ENCODE peak calls at places on chromosomes 4 and X, in ten cellular contexts. U is Caco-2, Z is heart right ventricle, L is HepG2, X is breast epithelium, Y is tibial artery, H is osteoblast, I is cardiac muscle cell, T is PC-9, G is fibroblast of lung. F is an unnamed sample. For H3K27me3, the result is how much of the 10 kb centered on the place peaks cover.

GRCh38 chr4:47442980-47443379 is 20.5 kb downstream of the COMMD8 start:
- DNase-seq in U (no peak), Z (no peak), L (no peak), X (no peak), Y (peak), H (no peak), I (no peak), T (no peak), G (no peak), F (no peak)

GRCh38 chrX:72272868-72273267 is 4.2 kb downstream of the RPS4X start:
- DNase-seq in U (no peak), Z (no peak), L (no peak), X (no peak), Y (no peak), H (no peak), I (no peak), T (peak), G (peak), F (no peak)

GRCh38 chr4:186823989-186824388 is 100.3 kb upstream of the FAT1 start:
- DNase-seq in U (no peak), Z (no peak), L (peak), X (no peak), Y (no peak), H (no peak), I (no peak), T (no peak), G (peak), F (no peak)

GRCh38 chrX:103688949-103689348 is 2.5 kb upstream of the MORF4L2 start:
- DNase-seq in U (no peak), Z (no peak), L (peak), X (no peak), Y (no peak), H (no peak), I (peak), T (no peak), G (peak), F (no peak)

GRCh38 chrX:149131780-149132179 is 373.3 kb downstream of the IDS start:
- DNase-seq in U (no peak), Z (no peak), L (no peak), X (no peak), Y (no peak), H (no peak), I (no peak), T (no peak), G (peak), F (no peak)

GRCh38 chrX:103919336-103919682 is 43.1 kb upstream of the TMSB15B start:
- DNase-seq in U (peak), Z (no peak), L (no peak), X (no peak), Y (no peak), H (peak), I (no peak), T (no peak), G (peak), F (no peak)

GRCh38 chr4:183515411-183515810 is 10.6 kb downstream of the ING2 start:
- DNase-seq in U (no peak), Z (no peak), L (no peak), X (no peak), Y (no peak), H (no peak), I (no peak), T (no peak), G (peak), F (no peak)

GRCh38 chr4:10115271-10115656 is 1.3 kb downstream of the WDR1 start:
- DNase-seq in U (no peak), Z (no peak), L (peak), X (no peak), Y (no peak), H (peak), I (no peak), T (no peak), G (peak), F (no peak)

GRCh38 chrX:63686878-63687714 is 97.9 kb downstream of the ARHGEF9 start:
- DNase-seq in U (peak), Z (no peak), L (peak), X (no peak), Y (no peak), H (peak), I (peak), T (peak), G (peak), F (peak)

GRCh38 chr4:1112174-1112820 is 1.1 kb downstream of the RNF212 start:
- DNase-seq in U (no peak), Z (no peak), L (no peak), X (no peak), Y (no peak), H (no peak), I (no peak), T (no peak), G (no peak), F (no peak)

GRCh38 chrX:51803833-51804232 is 60.6 kb downstream of the GSPT2 start:
- DNase-seq in U (no peak), Z (no peak), L (no peak), X (no peak), Y (no peak), H (no peak), I (no peak), T (no peak), G (no peak), F (no peak)

GRCh38 chrX:51802917-51803688 is 59.9 kb downstream of the GSPT2 start:
- DNase-seq in U (peak), Z (peak), L (peak), X (no peak), Y (no peak), H (no peak), I (peak), T (peak), G (peak), F (peak)

GRCh38 chrX:51804741-51805140 is 61.5 kb downstream of the GSPT2 start:
- DNase-seq in U (no peak), Z (no peak), L (no peak), X (no peak), Y (no peak), H (no peak), I (no peak), T (no peak), G (no peak), F (no peak)
- H3K4me3 ChIP-seq in U (no peak), Z (no peak), L (no peak), X (no peak), Y (no peak), H (no peak), I (no peak), T (no peak), G (no peak), F (no peak)

DNA sequence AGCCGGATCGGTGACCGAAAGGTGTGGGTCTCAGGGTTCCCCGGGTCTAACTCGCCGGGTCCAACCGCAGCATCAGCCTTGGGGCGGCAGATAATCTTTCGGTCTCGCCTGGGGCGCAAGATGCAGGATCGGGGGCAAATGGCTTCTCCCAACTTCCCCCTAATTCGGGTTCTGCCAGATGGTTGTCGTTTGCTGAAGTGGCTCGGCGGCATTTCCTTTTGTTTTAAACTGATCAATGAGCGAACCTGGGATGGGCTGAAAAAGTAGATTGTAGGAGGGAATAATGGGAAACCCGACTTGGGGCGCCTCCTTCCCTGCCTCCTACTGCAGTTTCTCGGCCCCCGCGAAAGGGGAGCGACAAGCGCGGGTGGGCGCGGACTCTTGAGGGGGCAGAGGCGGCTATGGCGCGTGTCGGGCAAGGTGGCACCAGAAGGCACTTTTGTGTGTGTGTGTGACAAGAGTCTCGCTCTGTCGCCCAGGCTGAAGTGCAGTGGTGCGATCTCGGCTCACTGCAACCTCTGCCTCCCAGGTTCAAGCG is 3.1 kb downstream of the PDGFRA start:
- DNase-seq in U (no peak), Z (no peak), L (no peak), X (peak), Y (no peak), H (peak), I (peak), T (no peak), G (peak), F (no peak)
- H3K27me3 ChIP-seq in U (under half), Z (half or more), L (half or more), X (under half), Y (under half), H (under half), I (under half), T (under half), G (under half), F (under half)

DNA sequence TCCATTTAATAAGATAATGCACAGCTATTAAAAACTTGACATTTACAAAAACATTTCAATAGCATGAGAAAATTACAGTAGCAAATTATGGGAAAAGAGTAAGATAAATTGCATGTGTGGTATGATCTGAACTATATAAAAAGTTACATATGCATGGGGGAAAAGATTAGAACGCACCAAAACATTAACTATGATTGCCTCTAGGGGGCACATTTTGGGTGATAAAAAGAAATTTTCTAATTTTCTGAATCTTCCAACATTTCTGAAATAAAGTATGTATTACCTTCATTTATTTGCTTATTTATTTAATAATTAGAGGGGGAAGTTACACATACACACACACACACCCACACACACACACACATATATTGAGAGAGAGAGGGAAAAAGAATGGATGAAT is 19.6 kb upstream of the KDM5C start:
- DNase-seq in U (no peak), Z (no peak), L (no peak), X (no peak), Y (no peak), H (no peak), I (no peak), T (no peak), G (no peak), F (no peak)
- TF ChIP-seq CTCF in U (no peak), Z (no peak), L (no peak), X (no peak), Y (no peak), H (peak), I (peak), T (peak), G (no peak), F (no peak)

GRCh38 chr4:116342143-116342542 is 743.2 kb downstream of the TRAM1L1 start:
- DNase-seq in U (no peak), Z (no peak), L (no peak), X (no peak), Y (no peak), H (no peak), I (no peak), T (no peak), G (no peak), F (no peak)
- H3K4me3 ChIP-seq in U (no peak), Z (no peak), L (no peak), X (no peak), Y (no peak), H (no peak), I (no peak), T (no peak), G (no peak), F (no peak)

GRCh38 chr4:110625593-110626292 is 2.9 kb upstream of the PITX2 start:
- DNase-seq in U (peak), Z (no peak), L (no peak), X (no peak), Y (no peak), H (peak), I (no peak), T (no peak), G (no peak), F (no peak)

GRCh38 chr4:110623710-110624015 is 786 bp upstream of the PITX2 start:
- DNase-seq in U (no peak), Z (no peak), L (no peak), X (no peak), Y (no peak), H (no peak), I (no peak), T (no peak), G (no peak), F (no peak)

GRCh38 chr4:110626532-110627153 is 3.8 kb upstream of the PITX2 start:
- DNase-seq in U (no peak), Z (no peak), L (no peak), X (no peak), Y (no peak), H (peak), I (no peak), T (no peak), G (no peak), F (no peak)

GRCh38 chr4:110624016-110624770 is 1.3 kb upstream of the PITX2 start:
- DNase-seq in U (no peak), Z (no peak), L (no peak), X (no peak), Y (no peak), H (peak), I (no peak), T (no peak), G (no peak), F (no peak)

GRCh38 chr4:110624904-110625494 is 2.1 kb upstream of the PITX2 start:
- DNase-seq in U (no peak), Z (no peak), L (no peak), X (no peak), Y (no peak), H (no peak), I (no peak), T (no peak), G (no peak), F (no peak)
- H3K27me3 ChIP-seq in U (under half), Z (half or more), L (half or more), X (under half), Y (under half), H (half or more), I (half or more), T (under half), G (half or more), F (half or more)

GRCh38 chr4:125315571-125316390 is 1.0 kb downstream of the FAT4 start:
- DNase-seq in U (peak), Z (peak), L (peak), X (no peak), Y (no peak), H (peak), I (peak), T (peak), G (peak), F (no peak)
- TF ChIP-seq CTCF in U (no peak), Z (peak), L (peak), X (no peak), Y (no peak), H (no peak), I (peak), T (peak), G (peak), F (peak)

GRCh38 chr4:89056292-89056952 is 563 bp downstream of the FAM13A start:
- DNase-seq in U (no peak), Z (no peak), L (no peak), X (no peak), Y (no peak), H (no peak), I (no peak), T (no peak), G (no peak), F (no peak)

GRCh38 chr4:89054627-89055026 is 2.4 kb downstream of the FAM13A start:
- DNase-seq in U (no peak), Z (no peak), L (no peak), X (no peak), Y (no peak), H (no peak), I (no peak), T (no peak), G (no peak), F (no peak)

GRCh38 chr4:89056953-89057398 is at the start of gene FAM13A:
- DNase-seq in U (peak), Z (peak), L (peak), X (peak), Y (peak), H (peak), I (peak), T (peak), G (peak), F (peak)

GRCh38 chr4:89049853-89050252 is 7.1 kb downstream of the FAM13A start:
- DNase-seq in U (no peak), Z (no peak), L (no peak), X (no peak), Y (no peak), H (no peak), I (no peak), T (no peak), G (no peak), F (no peak)

DNA sequence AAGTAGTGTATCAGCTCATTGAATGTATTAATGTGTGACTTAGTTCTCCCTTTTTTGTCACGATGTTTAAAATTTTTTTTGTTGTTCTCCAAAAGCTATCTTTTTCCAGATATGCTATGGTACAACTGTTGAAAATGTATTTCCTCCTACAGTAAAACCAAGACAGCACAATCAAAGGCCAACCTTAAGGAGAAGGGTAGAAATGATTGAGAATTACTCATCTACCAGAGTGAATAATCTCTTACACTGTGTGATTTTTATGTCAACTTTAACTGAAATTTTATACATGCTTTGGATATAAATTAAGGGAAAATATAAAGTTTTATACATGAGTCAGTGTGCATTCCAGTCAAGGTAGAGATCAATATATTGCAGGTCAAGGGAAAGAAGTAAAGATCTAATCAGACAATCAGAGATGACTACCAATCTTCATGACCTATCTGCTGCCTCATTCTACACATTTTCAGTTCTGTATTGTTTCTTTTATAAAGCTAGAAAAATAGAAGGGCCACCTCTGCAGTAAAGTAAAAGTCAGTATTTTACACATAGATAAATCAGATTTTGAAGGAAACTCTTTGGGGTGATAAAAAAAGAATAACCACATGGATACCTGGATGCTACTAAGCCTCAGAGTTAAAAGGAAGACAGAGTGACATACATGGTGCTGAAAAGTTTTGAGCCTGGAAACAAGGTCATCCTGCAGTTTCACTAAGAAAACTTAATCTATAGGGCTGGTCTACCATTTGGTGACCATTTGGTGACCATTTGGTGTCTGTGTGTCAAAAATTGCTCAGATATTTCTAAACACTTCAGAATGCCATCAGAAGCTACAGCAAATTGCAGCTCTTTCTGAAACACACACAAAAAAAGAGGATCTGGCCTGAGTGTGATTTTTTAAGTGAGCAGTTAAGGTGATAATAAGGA is 1.6 kb downstream of the FAM13A start:
- DNase-seq in U (no peak), Z (no peak), L (no peak), X (no peak), Y (no peak), H (no peak), I (peak), T (no peak), G (no peak), F (no peak)
- H3K4me3 ChIP-seq in U (no peak), Z (no peak), L (no peak), X (no peak), Y (peak), H (peak), I (peak), T (peak), G (peak), F (peak)

GRCh38 chr4:73433140-73433539 is 2.9 kb upstream of the AFP start:
- DNase-seq in U (no peak), Z (no peak), L (no peak), X (no peak), Y (no peak), H (no peak), I (no peak), T (no peak), G (no peak), F (no peak)

GRCh38 chr4:73430188-73430587 is 5.8 kb upstream of the AFP start:
- DNase-seq in U (no peak), Z (no peak), L (peak), X (no peak), Y (no peak), H (no peak), I (no peak), T (no peak), G (no peak), F (no peak)

GRCh38 chr4:73431813-73432168 is 4.2 kb upstream of the AFP start:
- DNase-seq in U (no peak), Z (no peak), L (no peak), X (no peak), Y (no peak), H (no peak), I (no peak), T (no peak), G (no peak), F (no peak)

GRCh38 chr4:73434311-73434710 is 1.7 kb upstream of the AFP start:
- DNase-seq in U (no peak), Z (no peak), L (peak), X (no peak), Y (no peak), H (no peak), I (peak), T (no peak), G (peak), F (no peak)

GRCh38 chr4:73432169-73433000 is 3.6 kb upstream of the AFP start:
- DNase-seq in U (peak), Z (no peak), L (peak), X (no peak), Y (no peak), H (no peak), I (no peak), T (no peak), G (no peak), F (no peak)
- H3K27me3 ChIP-seq in U (under half), Z (under half), L (under half), X (under half), Y (under half), H (under half), I (under half), T (under half), G (under half), F (under half)

GRCh38 chr4:44425614-44426208 is 22.9 kb downstream of the KCTD8 start:
- DNase-seq in U (peak), Z (no peak), L (no peak), X (no peak), Y (no peak), H (no peak), I (peak), T (no peak), G (peak), F (no peak)
- TF ChIP-seq CTCF in U (peak), Z (peak), L (peak), X (no peak), Y (no peak), H (no peak), I (peak), T (peak), G (no peak), F (no peak)

DNA sequence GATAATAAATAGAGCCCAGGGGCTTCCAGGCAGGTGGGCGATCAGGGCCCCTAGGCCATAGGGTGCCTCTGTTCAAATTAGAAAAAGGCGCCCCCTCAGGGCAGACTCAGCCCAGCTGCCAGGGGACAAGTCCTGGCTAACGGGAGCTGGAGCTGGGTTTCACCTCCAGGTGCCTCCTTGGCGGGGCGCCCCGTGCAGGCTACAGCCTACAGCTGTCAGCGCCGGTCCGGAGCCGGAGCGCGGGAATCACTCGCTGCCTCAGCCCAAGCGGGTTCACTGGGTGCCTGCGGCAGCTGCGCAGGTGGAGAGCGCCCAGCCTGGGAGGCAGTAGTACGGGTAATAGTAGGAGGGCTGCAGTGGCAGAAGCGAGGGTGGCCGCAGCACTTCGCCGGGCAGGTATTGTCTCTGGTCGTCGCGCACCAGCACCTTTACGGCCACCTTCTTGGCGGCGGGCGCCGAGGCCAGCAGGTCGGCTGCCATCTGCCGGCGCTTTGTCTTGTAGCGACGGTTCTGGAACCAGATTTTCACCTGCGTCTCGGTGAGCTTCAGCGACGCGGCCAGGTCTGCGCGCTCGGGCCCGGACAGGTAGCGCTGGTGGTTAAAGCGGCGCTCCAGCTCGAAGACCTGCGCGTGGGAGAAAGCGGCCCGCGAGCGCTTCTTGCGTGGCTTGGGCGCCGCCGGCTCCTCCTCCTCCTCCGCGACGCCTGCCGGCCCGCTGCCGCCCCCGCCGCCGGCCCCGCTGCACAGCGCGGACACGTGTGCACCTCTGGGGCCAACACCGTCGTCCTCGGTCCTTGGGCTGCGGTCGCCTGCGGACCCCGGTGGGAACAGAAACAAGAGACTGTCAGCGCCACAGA is 2.4 kb downstream of the NKX3-2 start:
- DNase-seq in U (no peak), Z (no peak), L (no peak), X (no peak), Y (no peak), H (peak), I (no peak), T (no peak), G (no peak), F (no peak)
- H3K4me3 ChIP-seq in U (no peak), Z (peak), L (no peak), X (no peak), Y (no peak), H (no peak), I (peak), T (no peak), G (no peak), F (no peak)

F was measured in BJ.